ENCODE peak calls at places on chromosomes 16 and 17, in five cellular contexts. K is H9, L is endothelial cell, I is AG09309, V is tibial nerve. Z is an unnamed sample.

GRCh38 chr16:28587386-28587785 is 9.5 kb downstream of the SULT1A2 start:
- DNase-seq in K (no peak), L (no peak), I (no peak), V (no peak), Z (peak)

GRCh38 chr17:47413872-47414271 is 90.1 kb downstream of the EFCAB13 start:
- DNase-seq in K (no peak), L (no peak), I (no peak), V (no peak), Z (no peak)

GRCh38 chr17:59859444-59860025 is 33.2 kb downstream of the TUBD1 start:
- DNase-seq in K (no peak), L (no peak), I (peak), V (no peak), Z (peak)

GRCh38 chr16:69921125-69921524 is 30.0 kb upstream of the CLEC18A start:
- DNase-seq in K (no peak), L (no peak), I (no peak), V (no peak), Z (no peak)

GRCh38 chr16:75710344-75710743 is 9.1 kb upstream of the DUXB start:
- DNase-seq in K (no peak), L (no peak), I (no peak), V (no peak), Z (no peak)

GRCh38 chr16:78390828-78391227 is 291.4 kb downstream of the WWOX start:
- DNase-seq in K (no peak), L (no peak), I (no peak), V (no peak), Z (no peak)

GRCh38 chr17:13067629-13068303 is 49.9 kb upstream of the ELAC2 start:
- DNase-seq in K (no peak), L (no peak), I (no peak), V (no peak), Z (no peak)

GRCh38 chr17:41692722-41693521 is 4.2 kb downstream of the EIF1 start:
- DNase-seq in K (no peak), L (no peak), I (no peak), V (no peak), Z (no peak)

GRCh38 chr17:36755586-36755985 is 154.2 kb downstream of the MRM1 start:
- DNase-seq in K (peak), L (peak), I (no peak), V (no peak), Z (no peak)

GRCh38 chr17:50267074-50267841 is 7.0 kb upstream of the TMEM92 start:
- DNase-seq in K (no peak), L (no peak), I (no peak), V (no peak), Z (peak)

GRCh38 chr17:48954300-48954755 is 9.7 kb upstream of the SNF8 start:
- DNase-seq in K (peak), L (peak), I (no peak), V (no peak), Z (peak)

GRCh38 chr16:78705694-78706093 is 606.2 kb downstream of the WWOX start:
- DNase-seq in K (no peak), L (no peak), I (no peak), V (no peak), Z (no peak)

GRCh38 chr17:78839173-78839761 is 1.3 kb downstream of the USP36 start:
- DNase-seq in K (no peak), L (no peak), I (no peak), V (no peak), Z (peak)

GRCh38 chr16:27506771-27507170 is 42.9 kb downstream of the GTF3C1 start:
- DNase-seq in K (no peak), L (no peak), I (no peak), V (no peak), Z (no peak)

GRCh38 chr17:8057691-8058114 is 18.8 kb downstream of the ALOX15B start:
- DNase-seq in K (peak), L (peak), I (peak), V (peak), Z (peak)

GRCh38 chr17:20924306-20924705 is 118.5 kb downstream of the USP22 start:
- DNase-seq in K (no peak), L (no peak), I (no peak), V (no peak), Z (no peak)

GRCh38 chr16:57998992-57999365 is 1.5 kb downstream of the ZNF319 start:
- DNase-seq in K (no peak), L (no peak), I (no peak), V (no peak), Z (no peak)

GRCh38 chr16:2744711-2745110 is 7.7 kb upstream of the SRRM2 start:
- DNase-seq in K (no peak), L (no peak), I (no peak), V (no peak), Z (no peak)

GRCh38 chr17:45902892-45903346 is 8.6 kb downstream of the MAPT start:
- DNase-seq in K (no peak), L (no peak), I (no peak), V (no peak), Z (no peak)

GRCh38 chr17:75822119-75822799 is 21.9 kb downstream of the UNC13D start:
- DNase-seq in K (peak), L (no peak), I (no peak), V (no peak), Z (no peak)

GRCh38 chr17:9241371-9241712 is 220.0 kb downstream of the NTN1 start:
- DNase-seq in K (no peak), L (no peak), I (no peak), V (no peak), Z (no peak)

GRCh38 chr17:75404739-75405364 is 626 bp downstream of the GRB2 start:
- DNase-seq in K (peak), L (peak), I (no peak), V (no peak), Z (peak)

GRCh38 chr17:59491353-59492090 is 73.9 kb upstream of the DHX40 start:
- DNase-seq in K (no peak), L (no peak), I (no peak), V (no peak), Z (peak)

GRCh38 chr17:17300624-17301568 is 2.3 kb upstream of the NT5M start:
- DNase-seq in K (peak), L (peak), I (no peak), V (no peak), Z (peak)

GRCh38 chr17:76268991-76269981 is 4.1 kb downstream of the UBALD2 start:
- DNase-seq in K (no peak), L (no peak), I (no peak), V (no peak), Z (no peak)

GRCh38 chr16:11205754-11206459 is 50.1 kb downstream of the SOCS1 start:
- DNase-seq in K (no peak), L (peak), I (no peak), V (no peak), Z (no peak)

GRCh38 chr16:8854298-8854948 is 14.4 kb downstream of the CARHSP1 start:
- DNase-seq in K (no peak), L (no peak), I (no peak), V (no peak), Z (no peak)

GRCh38 chr17:39666601-39667261 is 1.5 kb upstream of the PNMT start:
- DNase-seq in K (no peak), L (no peak), I (no peak), V (no peak), Z (no peak)

GRCh38 chr16:10339777-10340752 is 45.8 kb upstream of the ATF7IP2 start:
- DNase-seq in K (no peak), L (no peak), I (no peak), V (no peak), Z (no peak)

GRCh38 chr17:77846531-77847085 is 111.9 kb upstream of the TNRC6C start:
- DNase-seq in K (no peak), L (no peak), I (no peak), V (no peak), Z (no peak)

GRCh38 chr17:8151120-8151640 is 1.0 kb downstream of the PER1 start:
- DNase-seq in K (peak), L (peak), I (peak), V (peak), Z (peak)

GRCh38 chr16:15141586-15141985 is 47.5 kb upstream of the RRN3 start:
- DNase-seq in K (no peak), L (no peak), I (no peak), V (no peak), Z (no peak)

GRCh38 chr16:2775317-2775716 is 1.8 kb downstream of the ELOB start:
- DNase-seq in K (no peak), L (no peak), I (no peak), V (no peak), Z (no peak)

GRCh38 chr16:3292604-3293003 is 9.3 kb downstream of the ZNF263 start:
- DNase-seq in K (no peak), L (no peak), I (peak), V (no peak), Z (peak)

GRCh38 chr17:31580331-31581021 is 189.0 kb downstream of the RAB11FIP4 start:
- DNase-seq in K (no peak), L (no peak), I (no peak), V (no peak), Z (peak)

GRCh38 chr16:89506791-89507191 is 1.4 kb upstream of the SPG7 start:
- DNase-seq in K (no peak), L (no peak), I (no peak), V (no peak), Z (no peak)

GRCh38 chr16:17470871-17471744 is at the start of gene XYLT1:
- DNase-seq in K (peak), L (peak), I (peak), V (peak), Z (peak)

GRCh38 chr17:8552582-8553320 is 77.8 kb downstream of the MYH10 start:
- DNase-seq in K (no peak), L (no peak), I (peak), V (no peak), Z (peak)

GRCh38 chr17:57892820-57893595 is 43.2 kb upstream of the MRPS23 start:
- DNase-seq in K (peak), L (no peak), I (peak), V (peak), Z (peak)

DNA sequence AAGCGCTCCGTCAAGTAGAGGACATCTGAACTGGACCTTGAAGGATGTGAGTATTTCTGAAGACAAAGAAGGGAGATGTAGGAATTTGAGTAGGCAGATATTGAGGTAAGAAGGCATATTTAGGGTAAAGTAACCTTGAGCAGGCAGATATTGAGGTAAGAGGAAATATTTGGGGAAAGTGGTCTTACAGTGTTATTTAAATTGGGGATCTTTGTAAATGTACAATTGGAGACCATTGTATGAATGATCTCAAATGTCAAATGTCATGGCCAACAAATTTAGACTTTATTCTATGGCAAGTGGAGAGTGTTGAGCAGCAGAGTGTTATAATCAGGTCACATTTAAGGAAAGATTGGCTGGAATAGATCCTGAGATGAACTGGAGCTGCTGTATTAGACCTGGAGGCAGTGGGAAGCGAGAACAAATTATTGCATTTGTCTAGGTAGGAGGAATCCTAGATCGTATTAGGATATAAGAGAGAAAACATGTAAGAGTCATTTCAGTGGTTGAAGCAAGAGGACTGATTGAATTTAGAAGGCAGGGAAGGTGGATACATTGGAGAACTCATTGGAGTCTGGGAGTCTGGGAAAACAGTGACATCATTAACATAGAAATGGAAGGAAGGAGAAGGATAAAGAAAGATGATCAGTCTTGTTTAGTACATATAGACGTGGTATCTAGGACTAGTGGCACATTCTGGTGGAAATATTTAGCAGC is 165.6 kb downstream of the MAP2K6 start:
- DNase-seq in K (no peak), L (no peak), I (no peak), V (no peak), Z (no peak)
- TF ChIP-seq CTCF in K (no peak), L (no peak), I (no peak), V (no peak), Z (no peak)

GRCh38 chr17:11797803-11798202 is 199.5 kb downstream of the ZNF18 start:
- DNase-seq in K (no peak), L (no peak), I (no peak), V (no peak), Z (no peak)
- TF ChIP-seq CTCF in K (peak), L (no peak), I (no peak), V (no peak), Z (peak)

GRCh38 chr16:19084139-19084538 is 16.7 kb downstream of the COQ7 start:
- DNase-seq in K (no peak), L (no peak), I (no peak), V (no peak), Z (no peak)
- TF ChIP-seq CTCF in K (no peak), L (no peak), I (no peak), V (no peak), Z (no peak)

DNA sequence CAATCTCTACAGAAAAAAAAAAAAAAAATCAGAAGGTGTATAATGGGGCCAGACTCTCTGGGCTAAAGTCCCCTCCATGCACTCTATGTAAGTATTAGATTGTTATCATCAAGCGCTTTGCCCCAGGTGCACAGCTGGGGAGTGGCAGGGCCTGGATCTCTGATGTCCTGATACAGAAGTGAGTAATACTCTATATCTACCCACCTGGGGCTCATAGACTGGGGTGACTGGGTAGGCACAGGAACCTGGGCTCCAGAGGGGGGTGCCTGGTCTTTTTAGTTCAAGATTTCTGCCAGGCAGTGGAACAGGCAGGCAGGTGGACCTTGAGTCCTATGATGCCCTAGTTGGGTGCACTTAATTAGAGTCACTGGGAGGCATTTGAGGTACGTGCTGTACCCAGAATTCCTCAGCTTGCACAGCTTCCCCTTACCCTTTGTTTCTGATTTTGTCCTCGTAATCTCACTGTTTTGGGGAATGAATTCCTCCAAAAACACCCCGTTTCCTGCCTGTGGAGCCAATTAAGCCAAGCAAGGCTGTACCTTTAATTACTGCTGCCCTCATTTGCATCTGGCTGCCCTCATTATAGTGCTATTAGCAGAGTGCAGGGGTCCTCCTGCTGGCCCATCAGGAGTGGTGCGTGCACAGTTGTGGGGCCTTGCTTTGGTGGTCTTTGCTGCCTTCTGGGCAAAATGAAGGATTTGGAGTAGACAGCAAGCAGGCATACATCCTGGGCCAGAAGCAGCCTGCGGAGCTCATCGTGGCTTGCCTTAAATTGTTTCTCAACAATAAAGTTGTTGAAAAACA is 239.0 kb downstream of the SNX29 start:
- DNase-seq in K (peak), L (peak), I (no peak), V (no peak), Z (no peak)
- TF ChIP-seq CTCF in K (peak), L (peak), I (peak), V (no peak), Z (peak)

GRCh38 chr17:27573971-27574525 is 56.9 kb upstream of the LGALS9 start:
- DNase-seq in K (no peak), L (no peak), I (no peak), V (no peak), Z (peak)
- TF ChIP-seq CTCF in K (no peak), L (no peak), I (no peak), V (no peak), Z (no peak)

GRCh38 chr17:14300628-14301278 is at the start of gene HS3ST3B1:
- DNase-seq in K (peak), L (peak), I (peak), V (peak), Z (peak)
- TF ChIP-seq CTCF in K (no peak), L (no peak), I (peak), V (no peak), Z (no peak)

Z was measured in HFFc6.